ENCODE peak calls at places on chromosomes 6 and 20, in seven cellular contexts. M is cardiac muscle cell; I is LHCN-M2; P is substantia nigra; E is stimulated activated CD4-positive, alpha-beta T cell treated with anti-CD3 and anti-CD28 coated beads, TNF-alpha, amount 100 ng/mL, for 4 hours; B is naive thymus-derived CD4-positive, alpha-beta T cell; A is NCI-H2029. Q is an unnamed sample.

GRCh38 chr20:4607287-4607713 is 114.4 kb upstream of the PRND start:
- DNase-seq in B (peak; percentile 70), M (peak; percentile 78), A (peak; percentile 7), I (peak; percentile 60), E (peak; percentile 21), P (peak; percentile 26), Q (peak; percentile 75)

GRCh38 chr6:114342826-114343781 is at the start of gene HS3ST5:
- DNase-seq in M (peak; percentile 88), I (peak; percentile 47), A (peak; percentile 73), P (peak; percentile 55), E (no peak), B (no peak), Q (no peak)

GRCh38 chr6:120871416-120872261 is 462.6 kb downstream of the TBC1D32 start:
- DNase-seq in I (no peak), M (no peak), E (no peak), A (peak; percentile 33), P (no peak), B (no peak), Q (no peak)

GRCh38 chr6:46626228-46626909 is 26.2 kb downstream of the CYP39A1 start:
- DNase-seq in I (peak; percentile 29), M (peak; percentile 44), A (no peak), B (no peak), P (no peak), E (no peak), Q (no peak)

GRCh38 chr6:139533166-139533565 is 158.7 kb upstream of the CITED2 start:
- DNase-seq in A (no peak), M (no peak), I (no peak), B (no peak), P (no peak), E (no peak), Q (no peak)

GRCh38 chr6:12436683-12437082 is 146.5 kb downstream of the EDN1 start:
- DNase-seq in P (no peak), B (no peak), M (no peak), I (no peak), E (no peak), A (no peak), Q (no peak)

GRCh38 chr20:21512634-21513180 is 1.2 kb downstream of the NKX2-2 start:
- DNase-seq in E (no peak), M (no peak), A (no peak), I (no peak), P (peak; percentile 29), B (no peak), Q (no peak)

GRCh38 chr6:30682181-30683117 is 4.0 kb downstream of the PPP1R18 start:
- DNase-seq in I (peak; percentile 81), P (no peak), M (peak; percentile 68), B (peak; percentile 89), A (no peak), E (peak; percentile 76), Q (peak; percentile 81)

GRCh38 chr20:40999841-41000240 is 28.8 kb upstream of the TOP1 start:
- DNase-seq in P (no peak), A (no peak), E (no peak), B (no peak), I (no peak), M (no peak), Q (no peak)

GRCh38 chr6:143744593-143745151 is 66.9 kb downstream of the PHACTR2 start:
- DNase-seq in E (no peak), M (no peak), B (no peak), I (no peak), A (no peak), P (no peak), Q (no peak)

GRCh38 chr6:3355358-3356055 is 96.8 kb downstream of the PSMG4 start:
- DNase-seq in P (no peak), M (peak; percentile 61), I (no peak), B (peak; percentile 62), A (peak; percentile 72), E (no peak), Q (peak; percentile 51)

GRCh38 chr6:165118736-165119135 is 190.7 kb downstream of the C6orf118 start:
- DNase-seq in B (no peak), I (peak; percentile 12), E (no peak), A (no peak), M (no peak), P (no peak), Q (no peak)

GRCh38 chr20:34311118-34312023 is 8.2 kb upstream of the AHCY start:
- DNase-seq in I (no peak), A (no peak), M (peak; percentile 16), B (no peak), P (no peak), E (no peak), Q (no peak)

GRCh38 chr6:74936886-74937285 is 269.0 kb downstream of the COL12A1 start:
- DNase-seq in A (no peak), I (peak; percentile 66), P (no peak), E (no peak), B (no peak), M (no peak), Q (no peak)

GRCh38 chr6:88183503-88183902 is 17.4 kb upstream of the CNR1 start:
- DNase-seq in M (no peak), A (no peak), B (no peak), E (no peak), I (no peak), P (no peak), Q (no peak)

GRCh38 chr6:33694401-33694931 is 17.0 kb downstream of the UQCC2 start:
- DNase-seq in M (peak; percentile 30), I (peak; percentile 87), B (peak; percentile 64), A (no peak), P (no peak), E (peak; percentile 61), Q (peak; percentile 53)

GRCh38 chr20:910132-910839 is 5.8 kb downstream of the ANGPT4 start:
- DNase-seq in I (no peak), M (no peak), E (no peak), P (no peak), A (no peak), B (no peak), Q (no peak)

GRCh38 chr6:116971959-116972358 is 94.9 kb downstream of the RFX6 start:
- DNase-seq in P (no peak), E (no peak), A (peak; percentile 95), M (peak; percentile 48), I (peak; percentile 61), B (no peak), Q (no peak)

GRCh38 chr6:96923871-96924493 is 546 bp upstream of the KLHL32 start:
- DNase-seq in I (no peak), B (no peak), P (no peak), E (no peak), A (no peak), M (peak; percentile 0), Q (no peak)

GRCh38 chr6:7758456-7758855 is 32.6 kb downstream of the BMP6 start:
- DNase-seq in E (no peak), A (peak; percentile 31), I (peak; percentile 92), M (no peak), P (no peak), B (no peak), Q (no peak)

GRCh38 chr6:121691126-121691540 is 255.7 kb downstream of the GJA1 start:
- DNase-seq in B (no peak), A (no peak), M (no peak), P (no peak), I (peak; percentile 65), E (no peak), Q (no peak)

GRCh38 chr6:217048-217659 is 75.1 kb upstream of the DUSP22 start:
- DNase-seq in A (no peak), M (peak; percentile 15), I (no peak), E (no peak), P (no peak), B (peak; percentile 14), Q (peak; percentile 13)

GRCh38 chr6:104958178-104958520 is 1.2 kb downstream of the LIN28B start:
- DNase-seq in M (no peak), A (no peak), I (no peak), P (no peak), E (no peak), B (no peak), Q (no peak)

GRCh38 chr6:138970856-138971425 is 17.1 kb downstream of the REPS1 start:
- DNase-seq in I (peak; percentile 97), E (no peak), P (no peak), A (no peak), M (no peak), B (no peak), Q (no peak)

GRCh38 chr6:26033942-26034354 is 53.3 kb upstream of the HFE start:
- DNase-seq in M (no peak), I (no peak), A (no peak), P (no peak), B (no peak), E (peak; percentile 21), Q (peak; percentile 12)

GRCh38 chr6:106145741-106146227 is 59.6 kb downstream of the PRDM1 start:
- DNase-seq in E (no peak), B (no peak), M (no peak), P (no peak), I (no peak), A (no peak), Q (no peak)

GRCh38 chr20:52439385-52439784 is 247.8 kb upstream of the ZFP64 start:
- DNase-seq in P (no peak), A (no peak), M (peak; percentile 23), E (no peak), B (no peak), I (no peak), Q (no peak)

GRCh38 chr6:27168108-27168507 is 79.4 kb upstream of the PRSS16 start:
- DNase-seq in P (no peak), E (no peak), I (peak; percentile 11), M (no peak), B (no peak), A (no peak), Q (no peak)

Q was measured in naive thymus-derived CD8-positive, alpha-beta T cell.